ENCODE peak calls at places on chromosomes 11 and 22, in eight cellular contexts. W is SK-N-SH, Q is AG10803, L is uterus, O is kidney, Z is endodermal cell, E is astrocyte of the cerebellum, N is vagina. S is an unnamed sample.

GRCh38 chr11:97956904-97957303 is 1063.8 kb upstream of the CNTN5 start:
- DNase-seq in Z (no peak), E (no peak), O (no peak), W (no peak), N (no peak), L (no peak), Q (peak; percentile 21), S (no peak)

GRCh38 chr11:101321222-101321621 is 191.6 kb upstream of the PGR start:
- DNase-seq in Z (peak; percentile 70), Q (no peak), O (no peak), N (no peak), W (no peak), E (no peak), L (no peak), S (no peak)

GRCh38 chr11:17760102-17761029 is 25.8 kb downstream of the KCNC1 start:
- DNase-seq in W (peak; percentile 68), O (no peak), Q (peak; percentile 22), E (no peak), L (no peak), N (no peak), Z (peak; percentile 94), S (peak; percentile 10)

GRCh38 chr11:119359365-119360229 is 13.1 kb upstream of the MFRP start:
- DNase-seq in O (peak; percentile 61), Z (no peak), L (peak; percentile 12), N (no peak), E (no peak), Q (no peak), W (no peak), S (no peak)

GRCh38 chr11:61650781-61651571 is 29.2 kb upstream of the DAGLA start:
- DNase-seq in E (no peak), O (no peak), W (no peak), L (no peak), Q (no peak), Z (peak; percentile 80), N (no peak), S (no peak)

GRCh38 chr11:3126207-3126865 is 38.8 kb downstream of the OSBPL5 start:
- DNase-seq in L (peak; percentile 75), W (no peak), N (no peak), O (peak; percentile 84), E (no peak), Q (no peak), Z (peak; percentile 31), S (no peak)

GRCh38 chr22:41302016-41302767 is 867 bp downstream of the ZC3H7B start:
- DNase-seq in E (no peak), W (peak; percentile 80), Z (peak; percentile 68), N (no peak), L (no peak), Q (no peak), O (no peak), S (no peak)

GRCh38 chr22:46355996-46356471 is 20.5 kb downstream of the TRMU start:
- DNase-seq in E (no peak), Q (no peak), W (no peak), O (peak; percentile 65), L (no peak), Z (no peak), N (no peak), S (no peak)

GRCh38 chr11:118138839-118139420 is 13.7 kb downstream of the SCN4B start:
- DNase-seq in W (no peak), E (no peak), Q (no peak), N (no peak), O (no peak), Z (no peak), L (no peak), S (no peak)

GRCh38 chr11:126186031-126186698 is 25.3 kb downstream of the RPUSD4 start:
- DNase-seq in Q (no peak), N (no peak), O (no peak), Z (no peak), L (no peak), W (no peak), E (no peak), S (no peak)

GRCh38 chr11:975824-976223 is 50.2 kb downstream of the AP2A2 start:
- DNase-seq in L (no peak), N (no peak), Q (peak; percentile 40), Z (peak; percentile 88), O (peak; percentile 57), W (peak; percentile 66), E (peak; percentile 9), S (no peak)

GRCh38 chr22:43829448-43829821 is 17.3 kb upstream of the EFCAB6 start:
- DNase-seq in Z (no peak), Q (peak; percentile 95), E (no peak), W (peak; percentile 89), O (peak; percentile 23), N (no peak), L (no peak), S (no peak)

GRCh38 chr11:108117746-108118371 is 3.5 kb upstream of the ACAT1 start:
- DNase-seq in L (no peak), Q (peak; percentile 73), W (peak; percentile 44), O (no peak), N (no peak), Z (no peak), E (peak; percentile 62), S (peak; percentile 34)

GRCh38 chr11:47997063-47998053 is 17.0 kb downstream of the PTPRJ start:
- DNase-seq in E (no peak), Z (no peak), Q (no peak), O (peak; percentile 45), N (no peak), L (no peak), W (no peak), S (no peak)

GRCh38 chr11:76783901-76784813 is 1.0 kb downstream of the TSKU start:
- DNase-seq in N (no peak), Q (peak; percentile 71), W (peak; percentile 97), L (peak; percentile 76), O (peak; percentile 90), E (no peak), Z (peak; percentile 96), S (no peak)

GRCh38 chr22:19422440-19423301 is 8.9 kb downstream of the HIRA start:
- DNase-seq in N (no peak), W (no peak), L (no peak), Q (no peak), E (no peak), O (no peak), Z (no peak), S (no peak)

GRCh38 chr11:58498464-58498863 is 9.4 kb downstream of the OR5B21 start:
- DNase-seq in L (no peak), Q (peak; percentile 31), N (no peak), Z (no peak), E (no peak), W (no peak), O (no peak), S (no peak)

GRCh38 chr11:85810521-85810870 is 445 bp downstream of the SYTL2 start:
- DNase-seq in W (no peak), E (no peak), Q (no peak), N (no peak), L (no peak), O (no peak), Z (peak; percentile 61), S (no peak)

GRCh38 chr11:85811624-85812023 is 683 bp upstream of the SYTL2 start:
- DNase-seq in E (no peak), Q (no peak), W (no peak), L (no peak), O (no peak), N (no peak), Z (peak; percentile 52), S (no peak)

GRCh38 chr11:85810871-85811611 is at the start of gene SYTL2:
- DNase-seq in L (peak; percentile 39), E (no peak), Q (peak; percentile 51), O (peak; percentile 94), W (peak; percentile 92), Z (peak; percentile 93), N (no peak), S (no peak)

GRCh38 chr11:85809191-85809590 is 1.8 kb downstream of the SYTL2 start:
- DNase-seq in Z (no peak), W (no peak), Q (no peak), N (no peak), O (no peak), L (no peak), E (no peak), S (no peak)

DNA sequence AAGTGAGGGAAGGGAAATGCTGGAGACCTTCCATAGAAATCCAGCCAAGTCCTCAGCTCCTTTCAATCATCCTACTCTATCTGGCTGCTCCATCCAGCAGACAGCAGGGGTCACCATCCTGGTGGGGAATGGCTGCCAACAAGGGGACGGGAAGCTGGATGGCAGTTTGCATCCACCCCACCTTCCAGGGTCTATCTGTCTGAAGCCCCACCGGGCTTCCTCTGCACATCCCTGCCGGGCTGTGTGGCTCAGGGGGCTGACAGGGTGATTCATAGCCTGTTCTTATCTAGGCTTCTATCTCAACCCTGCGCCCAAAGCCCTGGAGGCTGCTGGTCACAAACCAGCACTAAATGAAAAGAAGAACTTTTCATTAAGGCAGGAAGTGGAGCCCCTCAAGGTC is 1.1 kb downstream of the SYTL2 start:
- DNase-seq in E (no peak), Q (no peak), L (no peak), W (peak; percentile 64), Z (peak; percentile 76), N (no peak), O (peak; percentile 75), S (no peak)
- TF ChIP-seq CTCF in E (peak; percentile 42), Q (peak; percentile 43), L (no peak), W (peak; percentile 46), Z (peak; percentile 58), N (no peak), O (peak; percentile 31), S (peak; percentile 40)

GRCh38 chr11:65530157-65530496 is 5.2 kb downstream of the SCYL1 start:
- DNase-seq in E (no peak), O (no peak), Q (no peak), W (peak; percentile 34), Z (peak; percentile 77), N (no peak), L (no peak), S (no peak)
- TF ChIP-seq CTCF in E (peak; percentile 34), O (no peak), Q (peak; percentile 20), W (peak; percentile 43), Z (peak; percentile 74), N (no peak), L (no peak), S (no peak)

DNA sequence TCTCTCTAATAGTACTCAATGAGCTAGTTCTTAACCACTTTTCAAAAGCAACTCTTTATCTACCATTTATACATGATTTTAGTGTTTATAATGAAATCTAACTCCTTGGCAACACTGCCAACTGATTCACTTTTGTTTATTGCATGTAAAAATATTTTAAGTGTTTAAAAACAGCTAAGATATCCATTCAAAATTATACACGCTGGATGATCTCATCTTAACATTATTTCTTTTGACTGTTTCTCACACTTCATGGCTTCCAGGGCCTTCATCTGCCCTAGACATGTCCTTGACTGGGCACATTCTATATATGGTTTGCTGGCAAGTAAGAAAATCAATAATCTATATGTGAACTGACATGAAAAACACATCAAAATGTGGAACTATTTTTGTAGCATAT is 414.6 kb upstream of the LUZP2 start:
- DNase-seq in N (no peak), Z (no peak), L (no peak), O (no peak), Q (no peak), W (no peak), E (no peak), S (no peak)
- TF ChIP-seq CTCF in N (no peak), Z (no peak), L (no peak), O (no peak), Q (no peak), W (no peak), E (no peak), S (no peak)

DNA sequence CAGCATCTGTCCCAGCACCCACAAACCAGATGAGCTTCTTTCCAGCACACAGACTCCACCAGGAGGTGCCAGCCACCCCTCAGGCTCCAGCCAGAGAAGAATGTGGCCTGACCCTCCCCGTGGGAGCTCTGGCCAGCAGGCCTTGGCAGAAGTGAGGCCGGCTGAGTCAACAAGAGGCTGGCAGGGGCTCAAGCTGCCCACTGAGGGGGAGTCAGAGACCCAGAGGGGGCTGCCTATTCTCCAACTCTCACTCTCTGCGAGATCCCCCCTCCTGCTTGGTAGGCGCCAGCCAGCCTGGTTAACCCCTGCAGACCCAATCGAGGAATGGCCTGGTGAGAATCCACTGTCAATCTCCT is 10.6 kb upstream of the CDC42EP1 start:
- DNase-seq in W (peak; percentile 62), E (no peak), L (peak; percentile 70), Z (peak; percentile 87), N (no peak), Q (peak; percentile 72), O (peak; percentile 87), S (no peak)
- TF ChIP-seq CTCF in W (peak; percentile 62), E (peak; percentile 52), L (peak; percentile 26), Z (peak; percentile 56), N (no peak), Q (peak; percentile 54), O (no peak), S (peak; percentile 47)

S was measured in AG09319.